ENCODE peak calls at places on chromosomes 6 and 20, in ten cellular contexts. L, W, E, C, F, P, A, G, I and K are unnamed samples. For H3K4me1, the result is how much of the 10 kb centered on the place peaks cover.

GRCh38 chr6:21500314-21500713 is 93.2 kb upstream of the SOX4 start:
- DNase-seq in E (no peak), I (no peak), P (no peak), G (no peak), C (no peak), A (no peak), W (no peak), F (no peak), L (no peak), K (no peak)

GRCh38 chr6:163754866-163755265 is 340.3 kb downstream of the QKI start:
- DNase-seq in P (no peak), W (no peak), F (no peak), C (no peak), I (no peak), A (no peak), E (no peak), G (no peak), L (no peak), K (no peak)

GRCh38 chr20:43467589-43467988 is 9.9 kb downstream of the SRSF6 start:
- DNase-seq in I (no peak), E (no peak), L (no peak), P (no peak), A (no peak), C (no peak), G (no peak), W (no peak), F (no peak), K (no peak)

GRCh38 chr6:157157228-157157627 is 166.1 kb downstream of the TMEM242 start:
- DNase-seq in P (no peak), L (no peak), F (no peak), W (no peak), G (no peak), C (no peak), A (no peak), E (no peak), I (no peak), K (no peak)

GRCh38 chr6:13484138-13484708 is 3.2 kb downstream of the GFOD1 start:
- DNase-seq in G (no peak), L (no peak), P (no peak), A (peak), E (no peak), I (no peak), W (no peak), C (no peak), F (no peak), K (no peak)

GRCh38 chr6:137975058-137975940 is 108.2 kb downstream of the TNFAIP3 start:
- DNase-seq in L (peak), G (no peak), I (no peak), F (no peak), W (no peak), P (peak), C (no peak), E (no peak), A (peak), K (no peak)

GRCh38 chr6:53701333-53702073 is 35.9 kb upstream of the KLHL31 start:
- DNase-seq in F (no peak), C (no peak), I (no peak), A (no peak), G (no peak), L (no peak), E (no peak), P (no peak), W (no peak), K (no peak)

GRCh38 chr6:128889870-128890269 is 6.9 kb downstream of the LAMA2 start:
- DNase-seq in L (no peak), G (no peak), P (no peak), E (no peak), C (no peak), W (no peak), A (no peak), I (no peak), F (no peak), K (no peak)

GRCh38 chr6:108837236-108837971 is 10.8 kb upstream of the ARMC2 start:
- DNase-seq in E (no peak), A (no peak), C (no peak), I (no peak), P (no peak), W (no peak), L (no peak), F (no peak), G (no peak), K (no peak)

GRCh38 chr20:24873015-24873620 is 76.0 kb upstream of the CST7 start:
- DNase-seq in E (no peak), F (no peak), G (no peak), W (no peak), P (no peak), I (peak), C (no peak), A (no peak), L (no peak), K (no peak)

GRCh38 chr20:402496-402885 is 5.6 kb upstream of the RBCK1 start:
- DNase-seq in W (no peak), E (no peak), L (no peak), C (no peak), P (no peak), A (no peak), F (no peak), I (no peak), G (no peak), K (peak)

GRCh38 chr6:169933839-169934698 is 182.6 kb downstream of the ERMARD start:
- DNase-seq in P (no peak), W (peak), E (peak), I (peak), F (no peak), G (peak), L (no peak), C (peak), A (peak), K (no peak)
- TF ChIP-seq POLR2AphosphoS5 in P (no peak), W (peak), E (peak), I (peak), F (peak), G (peak), L (no peak), C (peak), A (peak), K (peak)

GRCh38 chr20:8094415-8094818 is 37.6 kb upstream of the PLCB1 start:
- DNase-seq in F (no peak), I (peak), E (peak), W (peak), A (peak), L (no peak), P (no peak), C (peak), G (peak), K (no peak)
- H3K4me1 ChIP-seq in F (under half), I (under half), E (under half), W (under half), A (under half), L (under half), P (under half), C (under half), G (under half), K (under half)

DNA sequence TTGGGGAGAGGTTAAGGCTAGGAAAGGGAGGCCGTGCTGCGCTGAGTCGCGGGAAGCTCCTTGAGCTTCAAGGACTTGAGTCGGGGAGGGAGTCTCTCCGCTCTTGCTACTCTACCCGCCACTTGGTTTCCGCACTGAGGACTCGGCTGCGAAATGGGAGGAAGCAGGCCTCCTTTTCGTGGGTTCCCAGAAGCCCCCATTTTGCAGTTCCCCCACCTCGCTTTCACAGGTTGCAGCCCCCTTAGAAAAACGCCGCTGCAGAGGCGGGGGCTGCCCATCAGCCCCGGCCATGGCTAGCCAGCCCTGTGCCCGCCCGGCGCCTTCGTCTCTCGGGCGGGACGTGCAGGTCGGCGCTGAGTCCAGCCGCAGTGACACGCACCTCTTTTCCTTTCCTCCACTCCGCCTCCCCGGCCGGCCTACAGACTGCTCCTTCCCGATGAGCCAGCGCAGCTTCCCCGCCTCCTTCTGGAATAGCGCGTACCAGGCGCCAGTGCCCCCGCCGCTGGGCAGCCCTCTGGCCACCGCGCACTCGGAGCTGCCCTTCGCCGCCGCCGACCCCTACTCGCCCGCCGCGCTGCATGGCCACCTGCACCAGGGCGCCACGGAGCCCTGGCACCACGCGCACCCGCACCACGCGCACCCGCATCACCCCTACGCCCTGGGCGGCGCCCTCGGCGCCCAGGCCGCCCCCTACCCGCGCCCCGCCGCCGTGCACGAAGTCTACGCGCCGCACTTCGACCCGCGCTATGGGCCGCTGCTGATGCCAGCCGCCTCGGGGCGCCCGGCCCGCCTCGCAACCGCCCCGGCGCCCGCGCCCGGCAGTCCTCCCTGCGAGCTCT is 5.0 kb downstream of the VGLL2 start:
- DNase-seq in P (no peak), C (no peak), E (no peak), I (no peak), W (no peak), L (no peak), F (no peak), G (no peak), A (no peak), K (peak)
- TF ChIP-seq POLR2A in P (no peak), C (no peak), E (no peak), I (no peak), W (no peak), L (no peak), F (no peak), G (no peak), A (no peak), K (no peak)

GRCh38 chr20:11080010-11080409 is 406.2 kb upstream of the JAG1 start:
- DNase-seq in L (no peak), F (no peak), P (no peak), A (peak), E (no peak), W (no peak), I (no peak), G (no peak), C (no peak), K (no peak)
- TF ChIP-seq POLR2AphosphoS5 in L (no peak), F (no peak), P (no peak), A (no peak), E (no peak), W (no peak), I (no peak), G (no peak), C (no peak), K (no peak)

DNA sequence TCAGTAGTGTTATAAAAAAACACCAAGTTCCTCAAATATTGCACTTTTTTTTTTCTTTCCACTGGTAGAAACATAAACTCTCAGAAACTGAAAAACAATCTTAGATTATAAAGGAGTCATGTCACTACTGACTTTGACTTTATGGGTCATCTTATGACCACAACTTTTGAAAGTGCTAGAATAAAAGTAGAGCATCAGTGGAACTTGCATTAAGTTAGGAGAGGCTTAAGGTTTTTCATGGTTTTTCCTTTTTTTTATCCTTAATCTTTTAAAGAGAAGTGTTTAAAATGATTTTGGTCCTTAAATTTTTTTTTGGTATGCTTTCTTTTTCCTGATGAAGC is 56.6 kb upstream of the SUPT3H start:
- DNase-seq in C (no peak), A (no peak), P (no peak), L (no peak), E (no peak), I (no peak), W (no peak), F (no peak), G (no peak), K (no peak)
- H3K4me1 ChIP-seq in C (under half), A (under half), P (under half), L (under half), E (under half), I (under half), W (under half), F (under half), G (under half), K (under half)

DNA sequence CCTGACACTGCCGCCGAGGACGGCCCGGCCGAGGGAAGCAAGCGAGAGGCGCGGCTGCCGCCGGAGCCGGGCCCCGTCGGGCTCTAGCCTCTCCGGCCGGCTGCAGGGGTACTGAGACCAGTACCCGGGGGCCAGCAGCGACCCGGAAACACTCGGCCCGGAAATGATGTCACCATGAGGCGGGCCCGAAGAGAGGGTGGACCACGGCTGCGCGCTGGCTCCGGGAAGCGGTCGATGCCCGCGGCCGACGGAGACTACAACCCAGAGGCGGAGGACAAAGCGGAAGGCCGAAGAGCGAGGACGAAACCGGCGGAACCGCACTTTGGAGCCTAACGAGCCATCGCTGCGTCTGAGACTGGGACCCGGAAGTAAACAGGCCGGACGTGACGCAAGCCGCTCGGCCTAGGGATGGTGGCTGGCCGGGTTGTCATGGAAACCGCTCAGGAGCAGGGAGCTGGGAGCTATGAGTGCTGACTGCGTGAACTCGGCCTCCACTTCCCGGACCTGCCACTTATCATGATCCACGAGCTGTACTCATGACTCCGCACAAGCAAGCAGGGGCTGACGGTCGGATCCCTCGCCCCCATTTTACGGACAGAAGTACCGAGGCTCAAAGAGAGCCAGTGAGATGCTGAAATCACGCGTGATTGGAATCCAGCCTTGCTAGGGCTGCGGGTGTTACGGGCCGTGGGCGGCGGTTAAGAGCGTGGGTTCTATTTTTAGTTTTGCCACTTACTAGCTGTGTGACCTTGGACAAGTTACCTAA is at the start of gene SPATA2:
- DNase-seq in P (peak), L (peak), C (peak), A (peak), I (peak), F (no peak), G (peak), E (peak), W (peak), K (peak)
- TF ChIP-seq POLR2A in P (peak), L (peak), C (peak), A (peak), I (peak), F (no peak), G (peak), E (peak), W (peak), K (peak)

DNA sequence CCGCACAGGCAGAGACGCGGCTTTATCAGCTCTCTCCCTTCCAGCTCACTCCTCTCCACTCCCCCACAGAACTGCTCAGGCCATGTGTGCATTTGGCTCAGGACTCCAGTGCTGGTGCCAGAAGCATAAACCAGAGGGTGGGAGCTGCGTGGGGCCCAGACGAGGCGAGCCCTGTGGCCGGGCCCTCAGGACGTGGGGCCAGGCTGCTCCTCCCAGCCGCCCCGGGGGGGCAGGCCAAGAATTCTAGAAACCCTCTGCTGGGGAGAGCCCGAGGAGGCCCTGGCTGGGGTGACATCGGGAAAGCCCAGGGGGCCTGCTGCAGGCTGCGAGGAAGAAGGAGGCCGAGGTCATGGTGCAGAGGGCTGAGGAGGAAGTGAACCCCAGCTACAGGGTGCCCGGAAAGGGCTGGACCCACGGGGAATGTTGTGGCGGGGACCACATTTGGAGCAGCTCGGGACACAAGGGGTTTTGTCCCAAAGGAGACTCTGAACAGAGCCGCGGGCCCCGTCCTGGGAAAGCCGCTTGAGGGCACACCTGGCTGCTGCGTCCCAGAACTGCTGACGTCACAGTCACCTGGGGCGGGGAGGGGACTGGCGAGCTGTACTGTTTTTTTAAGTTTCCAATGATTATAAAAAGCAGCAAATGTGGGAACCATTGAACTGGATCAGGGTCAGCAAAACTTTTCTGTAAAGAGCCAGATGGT is 107.1 kb downstream of the BANF2 start:
- DNase-seq in P (no peak), L (no peak), I (peak), C (peak), E (peak), A (peak), F (no peak), G (peak), W (peak), K (no peak)
- TF ChIP-seq POLR2AphosphoS5 in P (no peak), L (no peak), I (peak), C (no peak), E (peak), A (no peak), F (peak), G (no peak), W (peak), K (peak)

GRCh38 chr6:93087606-93088005 is 331.8 kb downstream of the EPHA7 start:
- DNase-seq in I (no peak), F (no peak), A (no peak), G (no peak), L (no peak), W (no peak), C (no peak), P (no peak), E (no peak), K (no peak)
- H3K4me1 ChIP-seq in I (under half), F (under half), A (under half), G (under half), L (under half), W (under half), C (under half), P (under half), E (under half), K (under half)

GRCh38 chr6:6940031-6940664 is 167.6 kb upstream of the RREB1 start:
- DNase-seq in W (no peak), E (no peak), G (no peak), L (no peak), I (no peak), C (no peak), P (no peak), A (no peak), F (no peak), K (no peak)

GRCh38 chr6:6941201-6941600 is 166.6 kb upstream of the RREB1 start:
- DNase-seq in W (no peak), G (no peak), L (no peak), P (no peak), E (no peak), A (no peak), I (no peak), F (no peak), C (no peak), K (no peak)

GRCh38 chr6:6946477-6947145 is 161.2 kb upstream of the RREB1 start:
- DNase-seq in C (no peak), I (no peak), G (no peak), P (no peak), W (no peak), L (no peak), E (no peak), A (no peak), F (no peak), K (no peak)

GRCh38 chr6:6943411-6943810 is 164.3 kb upstream of the RREB1 start:
- DNase-seq in P (no peak), A (no peak), I (no peak), F (no peak), W (no peak), E (no peak), L (no peak), G (no peak), C (no peak), K (no peak)

GRCh38 chr6:6942826-6943225 is 164.9 kb upstream of the RREB1 start:
- DNase-seq in F (no peak), L (no peak), W (peak), P (peak), I (peak), G (peak), E (no peak), C (no peak), A (no peak), K (peak)
- TF ChIP-seq POLR2A in F (no peak), L (no peak), W (no peak), P (no peak), I (no peak), G (no peak), E (no peak), C (no peak), A (no peak), K (no peak)

GRCh38 chr20:22949710-22950109 is 85.4 kb upstream of the SSTR4 start:
- DNase-seq in C (no peak), A (peak), E (no peak), I (no peak), W (no peak), F (no peak), P (no peak), L (no peak), G (no peak), K (no peak)
- TF ChIP-seq POLR2AphosphoS5 in C (no peak), A (no peak), E (no peak), I (no peak), W (no peak), F (no peak), P (no peak), L (no peak), G (no peak), K (no peak)